ENCODE peak calls at places on chromosomes 6 and 20, in ten cellular contexts. J is AG09309; X is epithelial cell of proximal tubule; U is Calu3; I is Peyer's patch; L is activated CD8-positive, alpha-beta T cell treated with anti-CD3 and anti-CD28 coated beads for 36 hours; F is A673; K is fibroblast of pulmonary artery; E is gastrocnemius medialis; H is body of pancreas. W is an unnamed sample.

GRCh38 chr6:12119085-12119588 is 107.0 kb downstream of the HIVEP1 start:
- DNase-seq in J (no peak), X (peak), U (peak), I (no peak), L (peak), F (no peak), K (no peak), E (no peak), H (no peak), W (peak)

GRCh38 chr6:154500769-154501171 is 9.7 kb downstream of the CNKSR3 start:
- DNase-seq in J (no peak), X (no peak), U (no peak), I (no peak), L (no peak), F (no peak), K (no peak), E (no peak), H (no peak), W (no peak)

GRCh38 chr6:130676077-130676772 is 151.0 kb upstream of the SMLR1 start:
- DNase-seq in J (no peak), X (no peak), U (no peak), I (no peak), L (no peak), F (peak), K (no peak), E (no peak), H (no peak), W (no peak)

GRCh38 chr6:73477407-73477806 is 15.9 kb downstream of the MTO1 start:
- DNase-seq in J (no peak), X (no peak), U (no peak), I (no peak), L (no peak), F (no peak), K (no peak), E (no peak), H (no peak), W (no peak)

GRCh38 chr6:44100088-44100550 is 27.1 kb downstream of the MRPL14 start:
- DNase-seq in J (no peak), X (no peak), U (peak), I (no peak), L (peak), F (peak), K (peak), E (no peak), H (no peak), W (no peak)

GRCh38 chr6:32194825-32195651 is 2.6 kb upstream of the GPSM3 start:
- DNase-seq in J (peak), X (no peak), U (peak), I (peak), L (peak), F (peak), K (peak), E (no peak), H (peak), W (no peak)

GRCh38 chr6:155117266-155117665 is 122.2 kb downstream of the TIAM2 start:
- DNase-seq in J (peak), X (no peak), U (no peak), I (no peak), L (no peak), F (no peak), K (peak), E (no peak), H (no peak), W (no peak)

GRCh38 chr6:79949235-79949634 is 1.9 kb upstream of the ELOVL4 start:
- DNase-seq in J (peak), X (peak), U (peak), I (peak), L (peak), F (peak), K (peak), E (no peak), H (peak), W (peak)

GRCh38 chr6:79969784-79970183 is 22.4 kb upstream of the ELOVL4 start:
- DNase-seq in J (no peak), X (no peak), U (no peak), I (no peak), L (no peak), F (no peak), K (no peak), E (no peak), H (no peak), W (no peak)

GRCh38 chr20:39574061-39574460 is 611.9 kb downstream of the DHX35 start:
- DNase-seq in J (no peak), X (no peak), U (no peak), I (no peak), L (no peak), F (no peak), K (no peak), E (no peak), H (peak), W (no peak)

GRCh38 chr6:6674872-6675271 is 86.4 kb downstream of the LY86 start:
- DNase-seq in J (no peak), X (no peak), U (no peak), I (no peak), L (no peak), F (peak), K (no peak), E (no peak), H (no peak), W (no peak)

GRCh38 chr20:44008806-44009678 is 94.4 kb downstream of the TOX2 start:
- DNase-seq in J (no peak), X (no peak), U (peak), I (no peak), L (no peak), F (no peak), K (no peak), E (no peak), H (no peak), W (no peak)

GRCh38 chr6:117711369-117711768 is 36.1 kb downstream of the NUS1 start:
- DNase-seq in J (no peak), X (no peak), U (peak), I (no peak), L (peak), F (no peak), K (no peak), E (no peak), H (no peak), W (no peak)

GRCh38 chr6:87483929-87484328 is 11.2 kb downstream of the SLC35A1 start:
- DNase-seq in J (no peak), X (peak), U (no peak), I (no peak), L (peak), F (peak), K (peak), E (no peak), H (no peak), W (no peak)

GRCh38 chr6:16731503-16732018 is 29.7 kb downstream of the ATXN1 start:
- DNase-seq in J (no peak), X (no peak), U (no peak), I (no peak), L (peak), F (no peak), K (no peak), E (no peak), H (no peak), W (peak)

GRCh38 chr6:89257346-89257745 is 40.2 kb upstream of the GABRR1 start:
- DNase-seq in J (no peak), X (no peak), U (no peak), I (no peak), L (no peak), F (no peak), K (no peak), E (no peak), H (no peak), W (no peak)

GRCh38 chr20:35619196-35620095 is 3.8 kb downstream of the SPAG4 start:
- DNase-seq in J (peak), X (no peak), U (peak), I (peak), L (peak), F (peak), K (peak), E (peak), H (peak), W (peak)

GRCh38 chr20:39333211-39333610 is 371.1 kb downstream of the DHX35 start:
- DNase-seq in J (no peak), X (no peak), U (no peak), I (no peak), L (no peak), F (no peak), K (no peak), E (no peak), H (no peak), W (no peak)

GRCh38 chr20:40962733-40963504 is 65.7 kb upstream of the TOP1 start:
- DNase-seq in J (no peak), X (no peak), U (peak), I (peak), L (peak), F (peak), K (peak), E (peak), H (peak), W (peak)

GRCh38 chr6:38248500-38249234 is 391.1 kb downstream of the BTBD9 start:
- DNase-seq in J (no peak), X (no peak), U (no peak), I (no peak), L (no peak), F (peak), K (no peak), E (no peak), H (no peak), W (no peak)

GRCh38 chr6:79440590-79440989 is 96.6 kb downstream of the LCA5 start:
- DNase-seq in J (no peak), X (no peak), U (no peak), I (no peak), L (no peak), F (no peak), K (no peak), E (no peak), H (no peak), W (peak)

GRCh38 chr6:170111816-170112582 is 178.9 kb downstream of the DLL1 start:
- DNase-seq in J (no peak), X (no peak), U (no peak), I (no peak), L (no peak), F (no peak), K (no peak), E (no peak), H (peak), W (no peak)

GRCh38 chr6:159594750-159595117 is 98.3 kb downstream of the SOD2 start:
- DNase-seq in J (peak), X (peak), U (no peak), I (no peak), L (no peak), F (peak), K (peak), E (no peak), H (no peak), W (no peak)

GRCh38 chr6:42168650-42169049 is 4.5 kb upstream of the GUCA1A start:
- DNase-seq in J (no peak), X (no peak), U (no peak), I (no peak), L (no peak), F (no peak), K (no peak), E (no peak), H (no peak), W (no peak)
- TF ChIP-seq CTCF in J (peak), X (peak), U (no peak), I (no peak), L (no peak), F (no peak), K (peak), E (no peak), H (no peak), W (no peak)

GRCh38 chr20:52191132-52191435 is 495 bp downstream of the ZFP64 start:
- DNase-seq in J (no peak), X (no peak), U (no peak), I (no peak), L (no peak), F (no peak), K (no peak), E (no peak), H (no peak), W (no peak)

GRCh38 chr20:52193133-52193532 is 1.6 kb upstream of the ZFP64 start:
- DNase-seq in J (no peak), X (no peak), U (no peak), I (no peak), L (no peak), F (no peak), K (no peak), E (no peak), H (no peak), W (no peak)

GRCh38 chr20:52191436-52192295 is at the start of gene ZFP64:
- DNase-seq in J (peak), X (no peak), U (peak), I (peak), L (peak), F (peak), K (peak), E (peak), H (peak), W (peak)

GRCh38 chr20:52193886-52194545 is 2.4 kb upstream of the ZFP64 start:
- DNase-seq in J (no peak), X (no peak), U (no peak), I (no peak), L (no peak), F (no peak), K (no peak), E (no peak), H (no peak), W (no peak)

GRCh38 chr20:52192296-52193007 is 873 bp upstream of the ZFP64 start:
- DNase-seq in J (no peak), X (no peak), U (peak), I (peak), L (peak), F (no peak), K (peak), E (no peak), H (no peak), W (peak)
- TF ChIP-seq CTCF in J (peak), X (peak), U (no peak), I (no peak), L (no peak), F (no peak), K (no peak), E (no peak), H (no peak), W (peak)

GRCh38 chr6:105793132-105793531 is 293.0 kb upstream of the PRDM1 start:
- DNase-seq in J (no peak), X (no peak), U (peak), I (peak), L (no peak), F (no peak), K (no peak), E (no peak), H (no peak), W (no peak)
- TF ChIP-seq CTCF in J (peak), X (peak), U (no peak), I (no peak), L (no peak), F (no peak), K (no peak), E (no peak), H (no peak), W (no peak)

DNA sequence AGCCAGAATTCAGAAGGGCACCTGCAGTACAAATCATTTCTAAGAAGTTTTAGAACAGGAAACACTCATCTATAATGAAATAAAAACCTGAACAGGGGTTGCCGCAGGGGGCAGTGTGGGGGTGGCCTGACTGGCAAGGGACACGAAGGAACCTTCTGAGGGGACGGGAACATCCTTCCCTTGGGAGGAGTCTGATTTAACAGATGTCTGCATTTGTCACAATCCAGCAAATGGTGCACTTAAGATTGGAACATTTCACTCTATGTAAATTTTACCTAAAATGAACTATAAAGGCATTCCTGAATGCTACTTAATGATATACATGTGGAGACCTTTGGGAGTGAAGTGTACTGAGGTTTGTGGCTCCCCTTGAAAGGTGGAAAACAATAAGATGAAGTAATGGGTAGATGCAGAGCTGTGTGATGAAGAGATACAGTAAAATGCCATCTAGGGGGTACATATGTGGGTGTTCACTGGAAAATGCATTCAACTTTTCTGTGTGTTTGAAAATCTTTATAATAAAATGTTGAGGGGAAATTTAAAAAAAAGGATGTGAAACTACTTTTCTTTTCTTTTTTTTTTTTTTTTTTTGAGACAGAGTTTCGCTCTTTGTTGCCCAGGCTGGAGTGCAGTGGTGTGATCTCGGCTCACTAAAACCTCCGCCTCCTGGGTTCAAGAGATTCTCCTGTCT is 89.5 kb downstream of the SNX5 start:
- DNase-seq in J (no peak), X (no peak), U (no peak), I (peak), L (peak), F (peak), K (no peak), E (no peak), H (no peak), W (no peak)
- TF ChIP-seq CTCF in J (no peak), X (no peak), U (no peak), I (no peak), L (peak), F (peak), K (no peak), E (no peak), H (no peak), W (no peak)

DNA sequence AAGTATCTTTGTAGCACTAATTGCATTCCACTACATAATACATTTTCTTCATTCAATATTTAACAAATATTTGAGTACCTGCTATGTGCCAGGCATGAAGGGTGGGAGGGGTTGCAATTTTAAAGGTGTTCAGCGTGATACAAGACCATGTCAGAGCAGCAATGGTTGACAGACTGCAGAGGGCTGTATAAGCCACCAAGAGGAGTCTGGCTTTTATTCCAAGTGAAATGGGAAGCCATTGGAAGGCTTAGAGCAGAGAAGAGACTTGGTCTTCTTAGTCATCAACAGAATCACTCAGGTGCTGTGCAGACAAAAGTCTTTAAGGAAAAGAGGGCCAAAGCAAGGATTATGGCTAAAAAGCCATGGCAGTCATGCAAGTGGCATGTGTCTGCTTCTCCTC is 360.8 kb upstream of the ARID1B start:
- DNase-seq in J (no peak), X (no peak), U (no peak), I (no peak), L (no peak), F (no peak), K (no peak), E (no peak), H (no peak), W (no peak)
- TF ChIP-seq CTCF in J (no peak), X (peak), U (no peak), I (no peak), L (no peak), F (no peak), K (no peak), E (no peak), H (no peak), W (no peak)

GRCh38 chr6:13120483-13121482 is 207.6 kb downstream of the TBC1D7 start:
- DNase-seq in J (no peak), X (no peak), U (no peak), I (no peak), L (no peak), F (no peak), K (no peak), E (no peak), H (peak), W (no peak)
- TF ChIP-seq CTCF in J (no peak), X (no peak), U (no peak), I (no peak), L (no peak), F (peak), K (no peak), E (no peak), H (peak), W (no peak)

GRCh38 chr6:84346372-84346771 is 118.9 kb upstream of the CEP162 start:
- DNase-seq in J (no peak), X (no peak), U (no peak), I (no peak), L (no peak), F (no peak), K (peak), E (no peak), H (no peak), W (no peak)
- TF ChIP-seq CTCF in J (peak), X (peak), U (no peak), I (no peak), L (no peak), F (peak), K (peak), E (no peak), H (no peak), W (no peak)

W was measured in GM13976.